ENCODE peak calls at places on chromosome 5, in ten cellular contexts. I, B, H, K, Z, C, N, J, D and P are unnamed samples.

GRCh38 chr5:88792144-88792840 is 90.7 kb downstream of the MEF2C start:
- DNase-seq in Z (no peak), C (peak; percentile 69), N (no peak), I (no peak), J (no peak), H (no peak), K (no peak), D (no peak), B (no peak), P (no peak)

GRCh38 chr5:61496406-61497307 is 164.6 kb downstream of the ZSWIM6 start:
- DNase-seq in K (no peak), H (no peak), Z (no peak), I (no peak), D (no peak), N (no peak), C (no peak), J (no peak), B (no peak), P (no peak)

GRCh38 chr5:32710859-32711692 is at the start of gene NPR3:
- DNase-seq in I (no peak), H (peak; percentile 46), K (peak; percentile 15), N (no peak), D (peak; percentile 50), B (peak; percentile 69), C (peak; percentile 66), J (peak; percentile 8), Z (no peak), P (no peak)

GRCh38 chr5:132677191-132677590 is 3.4 kb downstream of the IL4 start:
- DNase-seq in H (peak; percentile 97), B (no peak), D (no peak), J (peak; percentile 26), Z (no peak), N (no peak), C (peak; percentile 91), I (peak; percentile 79), K (peak; percentile 14), P (peak; percentile 75)

GRCh38 chr5:67462150-67462549 is 265.6 kb upstream of the CD180 start:
- DNase-seq in C (no peak), Z (no peak), K (no peak), I (no peak), J (no peak), N (no peak), D (no peak), B (no peak), H (no peak), P (no peak)

GRCh38 chr5:95960802-95961616 is 642 bp downstream of the ELL2 start:
- DNase-seq in Z (peak; percentile 82), K (peak; percentile 87), D (peak; percentile 85), B (peak; percentile 89), H (peak; percentile 66), N (no peak), I (no peak), J (peak; percentile 88), C (peak; percentile 74), P (peak; percentile 98)

GRCh38 chr5:87266914-87267573 is 639 bp upstream of the RASA1 start:
- DNase-seq in I (no peak), D (no peak), Z (no peak), K (no peak), B (no peak), C (no peak), H (no peak), J (no peak), N (no peak), P (no peak)

GRCh38 chr5:95862636-95863382 is 40.3 kb upstream of the GLRX start:
- DNase-seq in N (no peak), B (no peak), I (no peak), J (no peak), H (no peak), D (no peak), C (no peak), K (peak; percentile 43), Z (no peak), P (no peak)

GRCh38 chr5:173486826-173487225 is 129.6 kb downstream of the BOD1 start:
- DNase-seq in B (no peak), H (no peak), K (no peak), J (no peak), N (no peak), C (no peak), D (no peak), Z (no peak), I (no peak), P (no peak)

GRCh38 chr5:11248958-11249357 is 487.9 kb upstream of the DAP start:
- DNase-seq in I (no peak), C (no peak), K (no peak), Z (no peak), J (no peak), N (no peak), H (no peak), B (no peak), D (no peak), P (no peak)

GRCh38 chr5:141825241-141825671 is 53.0 kb downstream of the PCDH1 start:
- DNase-seq in D (no peak), K (no peak), I (no peak), Z (no peak), J (no peak), N (no peak), C (no peak), B (no peak), H (no peak), P (peak; percentile 54)

GRCh38 chr5:5644249-5644648 is 221.8 kb downstream of the ICE1 start:
- DNase-seq in K (no peak), C (no peak), D (no peak), H (no peak), Z (no peak), B (no peak), I (no peak), J (no peak), N (no peak), P (no peak)

GRCh38 chr5:5643481-5643880 is 221.0 kb downstream of the ICE1 start:
- DNase-seq in H (no peak), D (no peak), I (no peak), N (no peak), B (no peak), Z (no peak), K (no peak), J (no peak), C (no peak), P (no peak)

GRCh38 chr5:5648694-5649093 is 226.2 kb downstream of the ICE1 start:
- DNase-seq in D (no peak), Z (no peak), C (no peak), N (no peak), B (no peak), K (no peak), J (no peak), H (no peak), I (no peak), P (no peak)

GRCh38 chr5:5645891-5646290 is 223.4 kb downstream of the ICE1 start:
- DNase-seq in I (no peak), K (no peak), N (no peak), H (no peak), B (no peak), D (no peak), J (no peak), C (no peak), Z (no peak), P (no peak)

GRCh38 chr5:5645198-5645597 is 222.7 kb downstream of the ICE1 start:
- DNase-seq in Z (no peak), C (no peak), J (no peak), N (no peak), B (no peak), K (no peak), I (no peak), H (no peak), D (no peak), P (no peak)
- TF ChIP-seq POLR2A in Z (no peak), C (no peak), J (no peak), N (no peak), B (no peak), K (no peak), I (no peak), H (no peak), D (no peak), P (no peak)

GRCh38 chr5:78628260-78629024 is 20.1 kb downstream of the LHFPL2 start:
- DNase-seq in C (no peak), D (no peak), K (no peak), N (no peak), B (no peak), Z (no peak), H (no peak), J (no peak), I (no peak), P (no peak)

GRCh38 chr5:78627175-78627574 is 21.4 kb downstream of the LHFPL2 start:
- DNase-seq in B (peak; percentile 76), D (no peak), N (no peak), I (no peak), Z (no peak), J (no peak), H (no peak), C (no peak), K (peak; percentile 30), P (no peak)

GRCh38 chr5:78626009-78626571 is 22.5 kb downstream of the LHFPL2 start:
- DNase-seq in J (no peak), D (no peak), I (no peak), Z (no peak), C (peak; percentile 57), K (no peak), N (no peak), H (no peak), B (no peak), P (no peak)

GRCh38 chr5:78629590-78629989 is 19.0 kb downstream of the LHFPL2 start:
- DNase-seq in N (no peak), K (no peak), C (no peak), D (no peak), J (no peak), Z (no peak), B (no peak), H (no peak), I (no peak), P (no peak)

GRCh38 chr5:78627766-78628165 is 20.8 kb downstream of the LHFPL2 start:
- DNase-seq in Z (no peak), C (peak; percentile 54), I (no peak), J (no peak), H (no peak), N (no peak), B (no peak), D (no peak), K (no peak), P (no peak)
- H3K27ac ChIP-seq in Z (peak overlapping the region; percentile 50), C (no peak overlapping the region), I (no peak overlapping the region), J (no peak overlapping the region), H (no peak overlapping the region), N (no peak overlapping the region), B (peak overlapping the region; percentile 74), D (no peak overlapping the region), K (no peak overlapping the region), P (no peak overlapping the region)

DNA sequence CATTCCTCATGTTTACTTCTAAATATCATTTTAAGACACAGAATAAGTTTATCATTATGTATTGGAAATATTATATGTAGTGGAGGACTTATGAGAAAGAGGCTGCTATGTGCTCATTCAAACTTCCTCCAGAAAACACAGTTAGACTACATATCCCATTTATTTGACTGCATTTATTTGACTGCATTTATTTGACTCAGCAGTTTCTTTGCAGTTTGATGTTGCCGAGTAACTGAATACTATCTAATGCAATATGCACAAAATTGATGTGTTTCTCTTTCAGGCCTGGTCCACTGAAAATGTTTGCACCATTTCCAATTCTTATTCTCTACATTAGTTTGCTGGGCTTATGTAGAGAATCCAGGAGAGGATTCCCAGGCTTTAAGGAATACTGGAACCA is 89.9 kb upstream of the FBN2 start:
- DNase-seq in N (no peak), B (no peak), I (no peak), H (no peak), Z (no peak), C (no peak), K (no peak), J (no peak), D (no peak), P (no peak)
- TF ChIP-seq POLR2A in N (no peak), B (no peak), I (no peak), H (no peak), Z (no peak), C (no peak), K (no peak), J (no peak), D (no peak), P (no peak)

GRCh38 chr5:151024440-151024839 is 4.0 kb downstream of the GPX3 start:
- DNase-seq in N (no peak), C (no peak), D (no peak), J (no peak), H (no peak), B (no peak), Z (no peak), K (no peak), I (no peak), P (no peak)
- H3K27ac ChIP-seq in N (no peak overlapping the region), C (no peak overlapping the region), D (no peak overlapping the region), J (peak overlapping the region; percentile 88), H (no peak overlapping the region), B (peak overlapping the region; percentile 80), Z (peak overlapping the region; percentile 86), K (peak overlapping the region; percentile 48), I (no peak overlapping the region), P (peak overlapping the region; percentile 84)